ENCODE peak calls at places on chromosomes 2 and 18, in eight cellular contexts. B, F, E, V, Z, R, M and A are unnamed samples.

GRCh38 chr18:79875931-79876461 is 75.5 kb downstream of the SLC66A2 start:
- DNase-seq in B (no peak), F (peak), E (no peak), V (no peak), Z (no peak), R (no peak), M (no peak), A (peak)

GRCh38 chr18:42706618-42707017 is 408.9 kb downstream of the RIT2 start:
- DNase-seq in B (peak), F (no peak), E (no peak), V (no peak), Z (peak), R (peak), M (no peak), A (no peak)

GRCh38 chr2:209383212-209383611 is 40.6 kb upstream of the MAP2 start:
- DNase-seq in B (peak), F (no peak), E (no peak), V (peak), Z (no peak), R (no peak), M (no peak), A (no peak)

GRCh38 chr18:11868230-11868629 is 17.0 kb downstream of the CHMP1B start:
- DNase-seq in B (no peak), F (no peak), E (no peak), V (no peak), Z (no peak), R (no peak), M (no peak), A (no peak)

GRCh38 chr18:55778731-55779460 is 190.9 kb upstream of the TCF4 start:
- DNase-seq in B (no peak), F (no peak), E (no peak), V (no peak), Z (no peak), R (peak), M (peak), A (no peak)

GRCh38 chr18:59057969-59058368 is 81.7 kb upstream of the SEC11C start:
- DNase-seq in B (peak), F (no peak), E (no peak), V (no peak), Z (no peak), R (no peak), M (no peak), A (no peak)

GRCh38 chr2:44324971-44325426 is 36.3 kb downstream of the PREPL start:
- DNase-seq in B (peak), F (no peak), E (no peak), V (no peak), Z (no peak), R (no peak), M (no peak), A (no peak)

GRCh38 chr2:191366199-191366598 is 121.0 kb downstream of the MYO1B start:
- DNase-seq in B (peak), F (no peak), E (no peak), V (no peak), Z (no peak), R (no peak), M (no peak), A (no peak)

GRCh38 chr2:33633295-33633694 is 34.2 kb upstream of the FAM98A start:
- DNase-seq in B (no peak), F (no peak), E (no peak), V (no peak), Z (no peak), R (no peak), M (no peak), A (no peak)

GRCh38 chr2:231297108-231297908 is 98.2 kb upstream of the B3GNT7 start:
- DNase-seq in B (peak), F (peak), E (peak), V (peak), Z (peak), R (peak), M (peak), A (no peak)

GRCh38 chr2:20623241-20623640 is 27.7 kb downstream of the HS1BP3 start:
- DNase-seq in B (no peak), F (no peak), E (no peak), V (no peak), Z (no peak), R (no peak), M (no peak), A (no peak)

GRCh38 chr2:120439637-120440384 is 93.9 kb downstream of the INHBB start:
- DNase-seq in B (no peak), F (no peak), E (no peak), V (no peak), Z (no peak), R (no peak), M (no peak), A (no peak)

GRCh38 chr2:25313711-25314513 is 27.8 kb downstream of the DNMT3A start:
- DNase-seq in B (no peak), F (no peak), E (no peak), V (no peak), Z (no peak), R (no peak), M (no peak), A (no peak)

GRCh38 chr2:37894047-37894446 is 31.0 kb upstream of the RMDN2 start:
- DNase-seq in B (no peak), F (no peak), E (no peak), V (no peak), Z (no peak), R (no peak), M (no peak), A (no peak)

GRCh38 chr2:72533767-72534166 is 292.1 kb downstream of the EXOC6B start:
- DNase-seq in B (peak), F (no peak), E (no peak), V (peak), Z (no peak), R (no peak), M (no peak), A (no peak)

GRCh38 chr2:69157441-69157840 is 144.5 kb downstream of the ANTXR1 start:
- DNase-seq in B (no peak), F (no peak), E (no peak), V (no peak), Z (no peak), R (no peak), M (no peak), A (no peak)

GRCh38 chr18:51089691-51090090 is 59.7 kb downstream of the SMAD4 start:
- DNase-seq in B (no peak), F (no peak), E (no peak), V (no peak), Z (no peak), R (no peak), M (no peak), A (no peak)

GRCh38 chr2:199804831-199805230 is 46.2 kb downstream of the FTCDNL1 start:
- DNase-seq in B (no peak), F (no peak), E (no peak), V (no peak), Z (no peak), R (peak), M (no peak), A (no peak)

DNA sequence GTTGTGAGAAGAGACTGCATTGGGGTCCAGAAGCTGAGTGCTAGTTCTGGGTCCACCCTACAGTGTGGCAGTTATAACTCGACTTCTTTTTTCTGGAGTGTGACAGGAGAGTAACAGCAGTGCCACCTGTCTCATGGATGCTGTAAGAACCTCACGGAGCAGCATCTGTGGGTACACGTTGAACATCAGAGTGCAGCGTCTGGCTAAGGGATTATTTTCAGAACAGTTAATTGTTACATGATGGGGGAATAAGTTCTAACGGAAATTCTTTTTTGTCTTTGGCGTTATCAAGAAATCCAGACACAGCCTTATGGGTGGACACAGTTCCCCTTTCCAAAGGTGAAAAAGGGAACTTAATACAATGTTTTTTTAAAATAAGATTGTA is 28.3 kb upstream of the TOGARAM2 start:
- DNase-seq in B (no peak), F (no peak), E (no peak), V (peak), Z (no peak), R (peak), M (no peak), A (no peak)
- TF ChIP-seq CTCF in B (no peak), F (peak), E (peak), V (no peak), Z (peak), R (peak), M (no peak), A (no peak)

DNA sequence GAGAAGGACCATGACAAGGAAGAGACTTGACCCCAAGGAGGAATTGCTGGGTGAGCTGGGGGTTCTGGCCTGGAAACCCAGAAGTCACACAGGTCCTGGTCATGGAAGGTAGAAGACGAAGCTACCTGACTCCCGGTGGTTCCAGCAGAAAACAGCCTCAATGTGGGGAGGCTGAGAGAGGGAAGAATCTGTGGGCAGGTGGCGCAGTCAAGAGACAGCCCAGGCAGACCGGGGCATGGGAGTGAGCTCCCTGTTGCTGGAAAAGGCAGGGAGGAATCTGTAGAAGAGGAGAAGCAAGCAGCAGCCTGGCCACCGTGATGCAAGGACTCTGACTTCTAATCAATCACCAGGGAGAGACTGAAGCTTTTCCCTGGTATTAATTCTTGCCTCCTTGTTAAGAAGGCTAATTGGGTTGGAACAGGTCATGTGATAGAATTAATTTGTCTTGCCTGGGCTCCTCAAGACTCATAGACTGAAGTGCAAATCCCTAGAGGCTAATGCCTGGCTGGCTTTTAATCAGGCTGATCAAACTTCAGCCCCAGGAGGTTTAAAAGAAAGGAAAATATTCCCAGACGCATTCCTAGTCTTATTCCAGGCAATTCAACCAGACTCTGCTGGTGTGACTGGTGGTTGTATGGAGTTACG is 30.2 kb downstream of the CNGA3 start:
- DNase-seq in B (no peak), F (peak), E (no peak), V (no peak), Z (no peak), R (peak), M (no peak), A (no peak)
- TF ChIP-seq CTCF in B (no peak), F (no peak), E (no peak), V (no peak), Z (no peak), R (no peak), M (no peak), A (no peak)

DNA sequence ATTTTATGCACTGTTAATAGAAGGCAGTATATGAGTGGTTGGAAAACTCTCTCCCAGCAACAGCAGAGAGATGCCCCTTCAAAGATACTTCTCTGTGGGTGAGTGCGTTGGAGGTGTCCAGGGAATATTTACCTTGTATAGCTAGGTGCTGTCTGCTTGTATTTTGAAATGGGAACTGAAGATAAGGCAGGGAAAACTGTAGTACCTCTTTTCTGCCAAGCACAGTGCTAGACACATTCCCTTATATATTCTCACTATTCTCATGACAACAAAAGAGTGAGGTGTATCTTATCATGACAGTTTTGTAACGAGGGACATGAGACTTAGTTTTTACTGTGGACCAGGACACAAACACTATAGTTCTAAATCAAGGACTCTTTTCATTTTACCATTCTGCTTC is 2.1 kb downstream of the TTC39C start:
- DNase-seq in B (no peak), F (no peak), E (no peak), V (peak), Z (no peak), R (no peak), M (no peak), A (no peak)
- TF ChIP-seq CTCF in B (peak), F (no peak), E (no peak), V (no peak), Z (peak), R (peak), M (no peak), A (peak)

DNA sequence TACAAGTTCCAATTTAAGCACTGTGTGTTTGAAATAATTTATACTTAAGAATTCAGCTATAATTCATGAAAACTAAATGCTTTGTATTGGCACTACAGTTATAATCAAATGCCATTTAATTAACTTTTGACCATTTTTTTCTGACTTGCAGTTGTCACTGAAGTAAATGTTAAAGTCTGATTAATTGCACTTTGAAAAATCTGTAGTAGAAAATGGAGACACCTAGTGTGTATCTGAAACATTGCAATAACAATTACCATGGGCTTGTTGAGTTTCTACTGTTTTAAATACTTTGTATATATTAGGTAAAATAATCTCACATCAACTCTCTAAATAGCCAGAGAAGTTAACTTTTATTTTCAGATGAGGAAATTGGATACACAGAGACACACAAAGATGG is 458.6 kb upstream of the FSIP2 start:
- DNase-seq in B (no peak), F (no peak), E (no peak), V (peak), Z (no peak), R (no peak), M (no peak), A (no peak)
- TF ChIP-seq CTCF in B (peak), F (peak), E (no peak), V (peak), Z (peak), R (peak), M (no peak), A (peak)

DNA sequence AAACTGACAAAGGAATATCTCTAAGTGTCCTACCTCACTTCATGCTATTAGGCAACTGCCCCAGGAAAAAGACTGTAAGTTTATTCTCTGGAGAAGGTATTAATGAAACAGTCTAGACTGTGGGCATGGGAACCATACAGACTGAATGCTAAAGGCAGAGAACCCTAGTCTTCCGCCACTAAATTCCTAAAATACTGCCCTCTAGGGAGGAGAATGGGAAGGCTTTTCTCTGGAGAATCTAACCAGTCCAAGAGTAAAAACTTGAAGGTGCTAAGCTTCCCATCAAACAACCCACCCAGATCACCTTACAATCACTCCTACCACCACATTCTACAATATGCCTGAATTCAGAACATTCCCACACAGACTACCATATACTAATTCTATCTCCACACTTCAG is 3.4 kb downstream of the SRBD1 start:
- DNase-seq in B (peak), F (no peak), E (no peak), V (peak), Z (no peak), R (peak), M (no peak), A (no peak)
- TF ChIP-seq CTCF in B (peak), F (peak), E (peak), V (peak), Z (peak), R (peak), M (no peak), A (peak)